ENCODE peak calls at places on chromosomes 11 and 22, in four cellular contexts. One of them, this sample, is unnamed.

GRCh38 chr11:5705688-5706087 is 16.1 kb downstream of the TRIM22 start:
- ATAC-seq in HepG2: no peak
- ATAC-seq in upper lobe of left lung: no peak
- ATAC-seq in K562: no peak
- ATAC-seq in this sample: no peak

GRCh38 chr11:36574486-36574885 is 6.7 kb downstream of the RAG1 start:
- ATAC-seq in upper lobe of left lung: no peak
- ATAC-seq in K562: no peak
- ATAC-seq in HepG2: no peak
- ATAC-seq in this sample: no peak

GRCh38 chr11:47566166-47566546 is 757 bp downstream of the PTPMT1 start:
- ATAC-seq in upper lobe of left lung: no peak
- ATAC-seq in HepG2: peak
- ATAC-seq in K562: peak
- ATAC-seq in this sample: peak

GRCh38 chr22:17754233-17754925 is 19.9 kb downstream of the BID start:
- ATAC-seq in HepG2: peak
- ATAC-seq in K562: peak
- ATAC-seq in upper lobe of left lung: no peak
- ATAC-seq in this sample: no peak

GRCh38 chr11:12715941-12716340 is 41.7 kb downstream of the TEAD1 start:
- ATAC-seq in HepG2: no peak
- ATAC-seq in upper lobe of left lung: no peak
- ATAC-seq in K562: no peak
- ATAC-seq in this sample: no peak

GRCh38 chr11:107924306-107924705 is 3.9 kb upstream of the RAB39A start:
- ATAC-seq in HepG2: no peak
- ATAC-seq in upper lobe of left lung: no peak
- ATAC-seq in K562: no peak
- ATAC-seq in this sample: no peak

GRCh38 chr11:46417711-46418110 is 26.1 kb upstream of the CHRM4 start:
- ATAC-seq in upper lobe of left lung: no peak
- ATAC-seq in HepG2: no peak
- ATAC-seq in K562: no peak
- ATAC-seq in this sample: no peak

GRCh38 chr11:78256962-78257361 is 68.2 kb downstream of the USP35 start:
- ATAC-seq in HepG2: no peak
- ATAC-seq in K562: peak
- ATAC-seq in upper lobe of left lung: peak
- ATAC-seq in this sample: peak

GRCh38 chr11:78131956-78132355 is 7.5 kb downstream of the ALG8 start:
- ATAC-seq in K562: peak
- ATAC-seq in HepG2: no peak
- ATAC-seq in upper lobe of left lung: no peak
- ATAC-seq in this sample: no peak

GRCh38 chr22:17716529-17716928 is 57.7 kb downstream of the BID start:
- ATAC-seq in upper lobe of left lung: no peak
- ATAC-seq in HepG2: no peak
- ATAC-seq in K562: no peak
- ATAC-seq in this sample: no peak

GRCh38 chr11:48005878-48006277 is 25.5 kb downstream of the PTPRJ start:
- ATAC-seq in HepG2: peak
- ATAC-seq in upper lobe of left lung: no peak
- ATAC-seq in K562: peak
- ATAC-seq in this sample: no peak

GRCh38 chr11:44973634-44974401 is 23.1 kb upstream of the TP53I11 start:
- ATAC-seq in HepG2: no peak
- ATAC-seq in upper lobe of left lung: no peak
- ATAC-seq in K562: no peak
- ATAC-seq in this sample: no peak

GRCh38 chr11:95700471-95700817 is 89.1 kb downstream of the FAM76B start:
- ATAC-seq in K562: peak
- ATAC-seq in upper lobe of left lung: no peak
- ATAC-seq in HepG2: no peak
- ATAC-seq in this sample: no peak

GRCh38 chr11:70471254-70471653 is 72.9 kb downstream of the CTTN start:
- ATAC-seq in upper lobe of left lung: no peak
- ATAC-seq in HepG2: no peak
- ATAC-seq in K562: peak
- ATAC-seq in this sample: no peak

GRCh38 chr11:33557201-33557600 is 143.4 kb downstream of the C11orf91 start:
- ATAC-seq in upper lobe of left lung: no peak
- ATAC-seq in HepG2: no peak
- ATAC-seq in K562: no peak
- ATAC-seq in this sample: no peak

GRCh38 chr22:35407352-35407751 is 7.4 kb downstream of the MCM5 start:
- ATAC-seq in K562: no peak
- ATAC-seq in HepG2: no peak
- ATAC-seq in upper lobe of left lung: no peak
- ATAC-seq in this sample: no peak

GRCh38 chr22:41682033-41682807 is 6.4 kb downstream of the SNU13 start:
- ATAC-seq in K562: peak
- ATAC-seq in upper lobe of left lung: peak
- ATAC-seq in HepG2: peak
- ATAC-seq in this sample: peak

GRCh38 chr22:50271011-50271394 is 823 bp upstream of the MAPK11 start:
- ATAC-seq in upper lobe of left lung: no peak
- ATAC-seq in K562: no peak
- ATAC-seq in HepG2: no peak
- ATAC-seq in this sample: no peak

GRCh38 chr22:19043111-19044085 is 78.8 kb downstream of the DGCR2 start:
- ATAC-seq in K562: no peak
- ATAC-seq in upper lobe of left lung: no peak
- ATAC-seq in HepG2: no peak
- ATAC-seq in this sample: no peak

GRCh38 chr11:9774591-9775392 is 110.9 kb downstream of the SWAP70 start:
- ATAC-seq in HepG2: no peak
- ATAC-seq in upper lobe of left lung: no peak
- ATAC-seq in K562: no peak
- ATAC-seq in this sample: peak

GRCh38 chr11:76190376-76190775 is 15.9 kb downstream of the WNT11 start:
- ATAC-seq in upper lobe of left lung: no peak
- ATAC-seq in K562: no peak
- ATAC-seq in HepG2: no peak
- ATAC-seq in this sample: peak

GRCh38 chr11:73100578-73100977 is 41.5 kb downstream of the FCHSD2 start:
- ATAC-seq in K562: no peak
- ATAC-seq in HepG2: no peak
- ATAC-seq in upper lobe of left lung: no peak
- ATAC-seq in this sample: no peak

GRCh38 chr11:111114091-111114490 is 131.4 kb upstream of the POU2AF2 start:
- ATAC-seq in upper lobe of left lung: no peak
- ATAC-seq in K562: no peak
- ATAC-seq in HepG2: no peak
- ATAC-seq in this sample: no peak

GRCh38 chr11:67390947-67391303 is 861 bp upstream of the RAD9A start:
- ATAC-seq in K562: peak
- ATAC-seq in HepG2: no peak
- ATAC-seq in upper lobe of left lung: no peak
- ATAC-seq in this sample: no peak

GRCh38 chr11:67389477-67389876 is 2.3 kb upstream of the RAD9A start:
- ATAC-seq in HepG2: peak
- ATAC-seq in upper lobe of left lung: no peak
- ATAC-seq in K562: peak
- ATAC-seq in this sample: no peak

GRCh38 chr11:67393437-67393836 is 1.7 kb downstream of the RAD9A start:
- ATAC-seq in upper lobe of left lung: no peak
- ATAC-seq in HepG2: no peak
- ATAC-seq in K562: no peak
- ATAC-seq in this sample: no peak

GRCh38 chr11:67392182-67392715 is 463 bp downstream of the RAD9A start:
- ATAC-seq in HepG2: peak
- ATAC-seq in K562: peak
- ATAC-seq in upper lobe of left lung: no peak
- ATAC-seq in this sample: no peak

GRCh38 chr11:67391304-67392181 is at the start of gene RAD9A:
- ATAC-seq in K562: peak
- ATAC-seq in upper lobe of left lung: peak
- ATAC-seq in HepG2: peak
- ATAC-seq in this sample: peak
- TF ChIP-seq POLR2A in K562: peak
- TF ChIP-seq POLR2A in upper lobe of left lung: peak
- TF ChIP-seq POLR2A in HepG2: peak
- TF ChIP-seq POLR2A in this sample: peak

DNA sequence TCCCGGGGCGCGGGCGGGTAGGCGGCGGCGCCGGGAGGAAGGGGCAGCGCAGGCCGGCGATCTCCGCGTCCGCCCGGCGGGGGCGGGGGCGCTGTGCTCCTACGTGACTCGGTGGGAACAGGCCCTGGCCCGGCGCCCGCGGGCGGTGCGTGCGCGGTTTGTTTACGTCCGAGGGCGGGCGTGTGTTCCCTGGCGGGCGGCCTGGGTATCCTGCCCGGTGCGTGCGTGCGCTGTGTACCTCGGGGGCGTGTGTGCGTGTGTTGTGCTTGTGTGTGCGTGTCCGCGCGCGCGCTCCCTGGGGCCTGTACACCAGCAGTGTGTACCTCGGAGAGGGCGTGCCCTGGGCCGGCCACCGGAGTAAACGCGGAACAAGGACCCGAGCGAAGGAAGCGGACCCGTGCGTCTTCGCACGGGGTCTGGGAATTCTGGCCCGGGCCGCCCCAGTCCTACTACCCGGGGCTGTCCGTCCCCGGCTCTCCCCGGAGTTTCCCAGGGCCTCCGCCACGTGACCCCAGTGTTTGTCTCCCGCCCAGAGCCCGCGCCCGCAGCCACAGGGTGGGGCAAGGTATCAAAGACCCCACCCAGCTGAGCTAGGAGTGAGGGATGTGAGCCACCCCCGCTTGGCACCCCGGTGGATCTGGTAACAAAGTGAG is 769 bp downstream of the MAFF start:
- ATAC-seq in K562: peak
- ATAC-seq in HepG2: peak
- ATAC-seq in upper lobe of left lung: peak
- ATAC-seq in this sample: peak
- TF ChIP-seq POLR2AphosphoS5 in K562: no peak
- TF ChIP-seq POLR2AphosphoS5 in HepG2: no peak
- TF ChIP-seq POLR2AphosphoS5 in upper lobe of left lung: peak
- TF ChIP-seq POLR2AphosphoS5 in this sample: peak

GRCh38 chr11:117220568-117220967 is 11.3 kb downstream of the PCSK7 start:
- ATAC-seq in HepG2: no peak
- ATAC-seq in K562: no peak
- ATAC-seq in upper lobe of left lung: peak
- ATAC-seq in this sample: peak
- TF ChIP-seq POLR2A in HepG2: no peak
- TF ChIP-seq POLR2A in K562: no peak
- TF ChIP-seq POLR2A in upper lobe of left lung: no peak
- TF ChIP-seq POLR2A in this sample: no peak

GRCh38 chr11:17207317-17208256 is at the start of gene PIK3C2A:
- ATAC-seq in K562: peak
- ATAC-seq in upper lobe of left lung: peak
- ATAC-seq in HepG2: peak
- ATAC-seq in this sample: peak
- TF ChIP-seq POLR2AphosphoS5 in K562: peak
- TF ChIP-seq POLR2AphosphoS5 in upper lobe of left lung: peak
- TF ChIP-seq POLR2AphosphoS5 in HepG2: peak
- TF ChIP-seq POLR2AphosphoS5 in this sample: peak

DNA sequence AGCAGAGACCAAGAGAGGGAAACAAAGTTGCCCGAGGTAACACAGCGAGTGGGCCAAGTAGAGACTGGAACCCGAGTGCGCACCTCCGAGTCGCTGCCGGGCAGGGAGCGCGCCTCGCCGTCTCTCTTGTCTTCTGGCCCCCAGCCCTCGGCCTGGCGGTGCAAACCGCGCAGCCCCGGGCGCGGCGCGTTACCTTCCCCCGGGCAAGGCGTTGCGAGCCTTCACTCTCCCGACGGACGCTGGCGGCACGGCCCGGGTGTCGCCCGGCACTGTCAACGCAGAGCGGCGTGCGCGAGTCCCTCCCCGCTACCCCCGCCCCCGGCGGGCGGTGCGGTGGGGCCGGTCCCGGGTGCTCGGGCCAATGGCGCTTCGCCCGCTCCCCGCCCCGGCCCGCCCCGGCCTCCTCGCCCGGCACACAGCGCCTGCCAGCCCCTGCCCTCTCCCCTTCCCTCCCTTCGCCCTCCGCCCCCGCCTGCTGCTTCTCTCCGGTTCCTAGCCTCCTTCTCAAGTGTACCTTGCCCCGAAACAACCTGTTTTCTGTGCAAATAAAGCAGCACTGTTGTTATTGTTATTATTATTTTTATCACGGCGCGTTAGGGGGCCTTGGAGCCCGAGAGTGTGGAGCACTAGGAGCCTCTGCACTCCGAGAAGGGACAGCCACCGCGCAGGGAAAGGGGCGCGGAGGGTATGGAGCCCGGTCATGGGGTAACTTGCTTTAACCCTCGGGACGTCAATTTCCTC is at the start of gene SYTL2:
- ATAC-seq in HepG2: peak
- ATAC-seq in K562: peak
- ATAC-seq in upper lobe of left lung: peak
- ATAC-seq in this sample: peak
- TF ChIP-seq POLR2A in HepG2: no peak
- TF ChIP-seq POLR2A in K562: no peak
- TF ChIP-seq POLR2A in upper lobe of left lung: peak
- TF ChIP-seq POLR2A in this sample: peak

This sample was measured in gastroesophageal sphincter.